ENCODE peak calls at places on chromosome 11, in five cellular contexts. One of them, this sample, is unnamed.

GRCh38 chr11:67541198-67541597 is 18.0 kb upstream of the CABP2 start:
- DNase-seq in CD8-positive, alpha-beta T cell: no peak
- DNase-seq in AG10803: no peak
- DNase-seq in kidney epithelial cell: no peak
- DNase-seq in cardiac muscle cell: no peak
- DNase-seq in this sample: no peak

GRCh38 chr11:46446343-46446751 is 54.8 kb upstream of the CHRM4 start:
- DNase-seq in kidney epithelial cell: no peak
- DNase-seq in CD8-positive, alpha-beta T cell: no peak
- DNase-seq in AG10803: peak
- DNase-seq in cardiac muscle cell: no peak
- DNase-seq in this sample: no peak

GRCh38 chr11:125433454-125434121 is 62.5 kb downstream of the FEZ1 start:
- DNase-seq in AG10803: peak
- DNase-seq in cardiac muscle cell: peak
- DNase-seq in kidney epithelial cell: no peak
- DNase-seq in CD8-positive, alpha-beta T cell: no peak
- DNase-seq in this sample: peak

GRCh38 chr11:116927163-116927772 is 89.8 kb upstream of the APOA1 start:
- DNase-seq in CD8-positive, alpha-beta T cell: peak
- DNase-seq in AG10803: no peak
- DNase-seq in cardiac muscle cell: peak
- DNase-seq in kidney epithelial cell: no peak
- DNase-seq in this sample: no peak

GRCh38 chr11:65814960-65815565 is 18.7 kb upstream of the SNX32 start:
- DNase-seq in AG10803: no peak
- DNase-seq in kidney epithelial cell: no peak
- DNase-seq in CD8-positive, alpha-beta T cell: no peak
- DNase-seq in cardiac muscle cell: no peak
- DNase-seq in this sample: no peak

GRCh38 chr11:67372993-67373915 is at the start of gene CLCF1:
- DNase-seq in cardiac muscle cell: peak
- DNase-seq in AG10803: peak
- DNase-seq in kidney epithelial cell: no peak
- DNase-seq in CD8-positive, alpha-beta T cell: peak
- DNase-seq in this sample: no peak

GRCh38 chr11:120064341-120064740 is 73.6 kb downstream of the TRIM29 start:
- DNase-seq in AG10803: no peak
- DNase-seq in cardiac muscle cell: no peak
- DNase-seq in CD8-positive, alpha-beta T cell: no peak
- DNase-seq in kidney epithelial cell: no peak
- DNase-seq in this sample: no peak

GRCh38 chr11:124315052-124315451 is 1.3 kb upstream of the OR8D1 start:
- DNase-seq in AG10803: peak
- DNase-seq in kidney epithelial cell: no peak
- DNase-seq in cardiac muscle cell: no peak
- DNase-seq in CD8-positive, alpha-beta T cell: no peak
- DNase-seq in this sample: no peak

GRCh38 chr11:64484308-64485061 is 106.5 kb upstream of the SLC22A12 start:
- DNase-seq in AG10803: no peak
- DNase-seq in CD8-positive, alpha-beta T cell: no peak
- DNase-seq in cardiac muscle cell: no peak
- DNase-seq in kidney epithelial cell: no peak
- DNase-seq in this sample: no peak

GRCh38 chr11:130469181-130469580 is 20.7 kb downstream of the ADAMTS15 start:
- DNase-seq in AG10803: no peak
- DNase-seq in kidney epithelial cell: no peak
- DNase-seq in cardiac muscle cell: no peak
- DNase-seq in CD8-positive, alpha-beta T cell: no peak
- DNase-seq in this sample: no peak

DNA sequence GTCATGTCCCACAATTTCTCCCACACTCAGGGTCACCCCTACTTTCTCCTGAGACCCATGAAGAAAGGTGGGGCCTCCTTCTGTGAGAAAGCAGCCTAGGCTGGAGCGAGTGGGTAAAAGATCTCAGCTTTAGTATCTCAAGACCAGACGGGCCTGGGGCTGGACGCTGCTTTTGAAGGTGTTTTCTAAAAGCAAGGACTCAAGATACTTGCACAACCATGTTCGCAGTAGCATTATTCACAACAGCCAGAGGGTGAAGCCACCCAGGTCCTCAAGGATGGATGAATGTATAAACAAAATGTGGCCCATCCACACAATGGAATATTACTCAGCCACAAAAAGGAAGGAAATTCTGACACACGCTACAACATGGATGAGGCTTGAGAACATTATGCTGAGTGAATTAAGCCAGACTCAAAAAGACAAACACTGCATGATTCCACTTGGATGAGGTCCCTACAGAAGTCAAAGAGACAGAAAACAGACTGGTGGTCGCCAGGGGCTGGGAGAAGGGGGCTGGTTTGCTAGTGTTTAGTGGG is 10.6 kb downstream of the SHANK2 start:
- DNase-seq in AG10803: no peak
- DNase-seq in CD8-positive, alpha-beta T cell: no peak
- DNase-seq in cardiac muscle cell: no peak
- DNase-seq in kidney epithelial cell: no peak
- DNase-seq in this sample: no peak
- TF ChIP-seq CTCF in AG10803: no peak
- TF ChIP-seq CTCF in CD8-positive, alpha-beta T cell: no peak
- TF ChIP-seq CTCF in cardiac muscle cell: no peak
- TF ChIP-seq CTCF in kidney epithelial cell: no peak
- TF ChIP-seq CTCF in this sample: no peak

GRCh38 chr11:17719940-17720795 is 797 bp downstream of the MYOD1 start:
- DNase-seq in kidney epithelial cell: no peak
- DNase-seq in AG10803: no peak
- DNase-seq in cardiac muscle cell: peak
- DNase-seq in CD8-positive, alpha-beta T cell: no peak
- DNase-seq in this sample: no peak
- TF ChIP-seq CTCF in kidney epithelial cell: no peak
- TF ChIP-seq CTCF in AG10803: peak
- TF ChIP-seq CTCF in cardiac muscle cell: peak
- TF ChIP-seq CTCF in CD8-positive, alpha-beta T cell: no peak
- TF ChIP-seq CTCF in this sample: peak

GRCh38 chr11:43934359-43935130 is 7.9 kb upstream of the C11orf96 start:
- DNase-seq in kidney epithelial cell: no peak
- DNase-seq in AG10803: no peak
- DNase-seq in CD8-positive, alpha-beta T cell: no peak
- DNase-seq in cardiac muscle cell: no peak
- DNase-seq in this sample: no peak

GRCh38 chr11:43930868-43931716 is 11.3 kb upstream of the C11orf96 start:
- DNase-seq in kidney epithelial cell: no peak
- DNase-seq in AG10803: no peak
- DNase-seq in CD8-positive, alpha-beta T cell: no peak
- DNase-seq in cardiac muscle cell: no peak
- DNase-seq in this sample: no peak

GRCh38 chr11:43933226-43933607 is 9.2 kb upstream of the C11orf96 start:
- DNase-seq in AG10803: no peak
- DNase-seq in cardiac muscle cell: no peak
- DNase-seq in kidney epithelial cell: no peak
- DNase-seq in CD8-positive, alpha-beta T cell: no peak
- DNase-seq in this sample: no peak

GRCh38 chr11:43933608-43934358 is 8.7 kb upstream of the C11orf96 start:
- DNase-seq in kidney epithelial cell: no peak
- DNase-seq in cardiac muscle cell: no peak
- DNase-seq in AG10803: no peak
- DNase-seq in CD8-positive, alpha-beta T cell: no peak
- DNase-seq in this sample: no peak

DNA sequence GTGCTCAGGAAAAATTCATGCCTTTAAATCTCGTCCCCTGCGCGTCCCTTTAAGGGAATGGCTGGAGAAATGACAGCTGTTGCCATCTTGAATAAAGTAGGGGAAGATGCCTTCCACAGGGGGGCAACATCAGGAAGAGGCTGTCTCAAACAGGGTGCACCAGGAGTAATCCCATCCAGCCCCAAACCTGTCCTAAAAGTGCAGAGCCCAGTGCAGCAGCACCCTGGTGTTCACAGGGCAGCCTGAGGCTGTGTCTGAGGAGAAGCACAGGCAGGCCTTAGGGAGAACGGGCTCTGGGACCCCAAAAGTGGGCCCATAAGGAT is 10.8 kb upstream of the C11orf96 start:
- DNase-seq in CD8-positive, alpha-beta T cell: no peak
- DNase-seq in AG10803: no peak
- DNase-seq in cardiac muscle cell: no peak
- DNase-seq in kidney epithelial cell: no peak
- DNase-seq in this sample: no peak
- TF ChIP-seq CTCF in CD8-positive, alpha-beta T cell: no peak
- TF ChIP-seq CTCF in AG10803: peak
- TF ChIP-seq CTCF in cardiac muscle cell: no peak
- TF ChIP-seq CTCF in kidney epithelial cell: no peak
- TF ChIP-seq CTCF in this sample: no peak

DNA sequence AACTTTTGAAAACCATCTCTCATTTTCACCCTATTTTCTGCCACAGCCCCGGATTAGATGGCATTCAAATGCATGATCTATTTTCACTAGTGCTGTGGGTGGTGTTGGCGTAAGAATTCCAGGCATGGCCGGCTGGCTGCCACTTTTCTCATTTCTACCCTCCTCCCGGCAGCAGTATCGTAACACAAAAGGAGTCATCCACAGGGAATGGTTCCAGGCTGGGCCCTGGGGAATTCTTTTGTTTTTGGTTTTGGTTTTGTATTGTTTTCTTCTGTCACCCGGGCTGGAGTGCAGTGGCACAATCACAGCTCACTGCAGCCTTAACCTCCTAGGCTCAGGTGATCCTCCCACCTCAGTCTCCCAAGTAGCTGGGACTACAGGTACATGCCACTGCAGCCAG is 13.8 kb downstream of the JAML start:
- DNase-seq in cardiac muscle cell: no peak
- DNase-seq in CD8-positive, alpha-beta T cell: no peak
- DNase-seq in AG10803: peak
- DNase-seq in kidney epithelial cell: no peak
- DNase-seq in this sample: no peak
- TF ChIP-seq CTCF in cardiac muscle cell: no peak
- TF ChIP-seq CTCF in CD8-positive, alpha-beta T cell: no peak
- TF ChIP-seq CTCF in AG10803: no peak
- TF ChIP-seq CTCF in kidney epithelial cell: no peak
- TF ChIP-seq CTCF in this sample: no peak

GRCh38 chr11:93028959-93029536 is 59.6 kb downstream of the MTNR1B start:
- DNase-seq in AG10803: no peak
- DNase-seq in cardiac muscle cell: no peak
- DNase-seq in kidney epithelial cell: no peak
- DNase-seq in CD8-positive, alpha-beta T cell: no peak
- DNase-seq in this sample: no peak
- TF ChIP-seq CTCF in AG10803: no peak
- TF ChIP-seq CTCF in cardiac muscle cell: no peak
- TF ChIP-seq CTCF in kidney epithelial cell: no peak
- TF ChIP-seq CTCF in CD8-positive, alpha-beta T cell: no peak
- TF ChIP-seq CTCF in this sample: no peak